ENCODE peak calls at places on chromosomes 5 and 9, in six cellular contexts. One of them, this sample, is unnamed.

GRCh38 chr9:7185612-7186011 is 427.8 kb downstream of the KDM4C start:
- DNase-seq in lower lobe of right lung: no peak
- DNase-seq in MM.1S: no peak
- DNase-seq in small intestine: no peak
- DNase-seq in right lobe of liver: no peak
- DNase-seq in neural progenitor cell: peak; percentile 23
- DNase-seq in this sample: no peak

GRCh38 chr5:151571270-151572173 is 19.6 kb downstream of the FAT2 start:
- DNase-seq in lower lobe of right lung: no peak
- DNase-seq in MM.1S: no peak
- DNase-seq in small intestine: no peak
- DNase-seq in right lobe of liver: no peak
- DNase-seq in neural progenitor cell: no peak
- DNase-seq in this sample: no peak

GRCh38 chr5:150295741-150296486 is 6.3 kb upstream of the CAMK2A start:
- DNase-seq in lower lobe of right lung: no peak
- DNase-seq in MM.1S: no peak
- DNase-seq in small intestine: no peak
- DNase-seq in right lobe of liver: no peak
- DNase-seq in neural progenitor cell: no peak
- DNase-seq in this sample: no peak

GRCh38 chr9:79221084-79221483 is 350.7 kb upstream of the TLE4 start:
- DNase-seq in lower lobe of right lung: no peak
- DNase-seq in MM.1S: no peak
- DNase-seq in small intestine: no peak
- DNase-seq in right lobe of liver: no peak
- DNase-seq in neural progenitor cell: no peak
- DNase-seq in this sample: no peak

GRCh38 chr9:135476561-135476960 is 3.0 kb upstream of the PPP1R26 start:
- DNase-seq in lower lobe of right lung: no peak
- DNase-seq in MM.1S: no peak
- DNase-seq in small intestine: no peak
- DNase-seq in right lobe of liver: no peak
- DNase-seq in neural progenitor cell: no peak
- DNase-seq in this sample: no peak

GRCh38 chr9:136742640-136743391 is at the start of gene LCN10:
- DNase-seq in lower lobe of right lung: no peak
- DNase-seq in MM.1S: no peak
- DNase-seq in small intestine: no peak
- DNase-seq in right lobe of liver: no peak
- DNase-seq in neural progenitor cell: peak; percentile 79
- DNase-seq in this sample: peak; percentile 83

GRCh38 chr5:90410178-90410762 is 714 bp upstream of the CETN3 start:
- DNase-seq in lower lobe of right lung: no peak
- DNase-seq in MM.1S: peak; percentile 24
- DNase-seq in small intestine: no peak
- DNase-seq in right lobe of liver: no peak
- DNase-seq in neural progenitor cell: no peak
- DNase-seq in this sample: no peak

GRCh38 chr5:116280149-116280803 is 195.5 kb downstream of the COMMD10 start:
- DNase-seq in lower lobe of right lung: no peak
- DNase-seq in MM.1S: no peak
- DNase-seq in small intestine: peak; percentile 5
- DNase-seq in right lobe of liver: peak; percentile 60
- DNase-seq in neural progenitor cell: no peak
- DNase-seq in this sample: no peak

GRCh38 chr5:72452515-72453259 is 54.5 kb downstream of the ZNF366 start:
- DNase-seq in lower lobe of right lung: no peak
- DNase-seq in MM.1S: no peak
- DNase-seq in small intestine: peak; percentile 80
- DNase-seq in right lobe of liver: peak; percentile 58
- DNase-seq in neural progenitor cell: no peak
- DNase-seq in this sample: peak; percentile 53

DNA sequence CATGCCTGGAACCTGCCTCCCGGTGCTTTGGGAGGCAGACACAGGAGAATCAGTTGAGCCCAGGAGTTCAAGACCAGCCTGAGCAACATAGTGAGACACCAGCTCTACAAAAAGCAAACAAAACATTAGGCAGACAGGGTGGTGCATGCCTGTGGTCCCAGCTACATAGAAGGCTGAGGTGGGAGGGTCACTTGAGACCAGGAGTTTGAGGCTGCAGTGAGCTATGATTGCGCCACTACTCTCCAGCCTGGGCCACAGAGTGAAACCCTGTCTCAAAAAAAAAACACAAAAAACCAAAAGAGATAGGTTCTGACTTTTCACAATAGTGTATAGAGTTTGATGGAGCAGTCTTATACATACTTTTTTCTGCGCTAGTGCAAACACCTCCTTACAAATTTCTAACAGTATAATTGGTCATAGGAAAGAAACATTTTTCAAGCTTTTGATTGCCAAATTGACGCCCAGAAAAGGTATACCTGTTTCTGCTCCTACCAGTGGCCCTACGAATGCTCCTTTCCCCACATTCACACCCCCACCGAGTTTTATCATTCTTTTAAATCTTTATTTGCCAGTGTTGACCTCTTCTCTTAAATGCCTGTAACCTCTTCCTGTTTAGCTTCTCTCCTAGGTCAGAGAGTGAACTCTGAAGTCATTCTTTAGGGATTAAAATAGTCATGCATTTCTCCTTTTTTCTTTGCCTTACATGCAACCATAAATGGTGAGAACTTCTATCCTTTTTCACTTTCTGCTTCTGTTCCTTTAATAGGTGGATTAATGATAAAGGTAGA is 7.5 kb downstream of the DOCK8 start:
- DNase-seq in lower lobe of right lung: no peak
- DNase-seq in MM.1S: no peak
- DNase-seq in small intestine: no peak
- DNase-seq in right lobe of liver: no peak
- DNase-seq in neural progenitor cell: no peak
- DNase-seq in this sample: no peak
- H3K4me3 ChIP-seq in lower lobe of right lung: no peak overlapping the region
- H3K4me3 ChIP-seq in MM.1S: no peak overlapping the region
- H3K4me3 ChIP-seq in small intestine: no peak overlapping the region
- H3K4me3 ChIP-seq in right lobe of liver: no peak overlapping the region
- H3K4me3 ChIP-seq in neural progenitor cell: no peak overlapping the region
- H3K4me3 ChIP-seq in this sample: no peak overlapping the region

GRCh38 chr5:135122797-135123196 is 88.8 kb upstream of the PITX1 start:
- DNase-seq in lower lobe of right lung: no peak
- DNase-seq in MM.1S: no peak
- DNase-seq in small intestine: no peak
- DNase-seq in right lobe of liver: no peak
- DNase-seq in neural progenitor cell: no peak
- DNase-seq in this sample: no peak

GRCh38 chr5:135127604-135128240 is 93.7 kb upstream of the PITX1 start:
- DNase-seq in lower lobe of right lung: no peak
- DNase-seq in MM.1S: no peak
- DNase-seq in small intestine: no peak
- DNase-seq in right lobe of liver: no peak
- DNase-seq in neural progenitor cell: no peak
- DNase-seq in this sample: no peak

GRCh38 chr5:135126688-135127603 is 92.9 kb upstream of the PITX1 start:
- DNase-seq in lower lobe of right lung: no peak
- DNase-seq in MM.1S: no peak
- DNase-seq in small intestine: peak; percentile 51
- DNase-seq in right lobe of liver: no peak
- DNase-seq in neural progenitor cell: no peak
- DNase-seq in this sample: peak; percentile 31

GRCh38 chr5:135120951-135121350 is 86.9 kb upstream of the PITX1 start:
- DNase-seq in lower lobe of right lung: no peak
- DNase-seq in MM.1S: no peak
- DNase-seq in small intestine: no peak
- DNase-seq in right lobe of liver: no peak
- DNase-seq in neural progenitor cell: peak; percentile 67
- DNase-seq in this sample: no peak

DNA sequence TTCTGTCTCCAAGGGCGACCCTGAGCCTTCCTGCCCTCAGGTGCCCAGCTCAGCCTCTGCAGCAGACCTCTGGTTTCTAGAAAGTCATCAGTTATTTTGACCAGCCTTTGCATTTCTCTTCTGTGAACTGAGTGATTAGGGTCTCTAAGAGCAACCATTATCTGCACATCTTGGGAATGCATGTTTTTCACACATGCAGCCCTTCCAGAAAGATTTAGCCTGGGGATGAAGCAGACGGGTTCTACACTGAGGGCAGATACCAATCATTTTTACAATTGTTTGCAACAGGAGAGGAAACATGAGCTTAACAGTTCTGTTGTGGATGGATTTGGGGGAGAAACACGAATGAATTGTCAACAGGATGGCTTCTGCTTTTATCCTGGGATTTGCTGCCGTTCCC is 90.1 kb upstream of the PITX1 start:
- DNase-seq in lower lobe of right lung: no peak
- DNase-seq in MM.1S: no peak
- DNase-seq in small intestine: no peak
- DNase-seq in right lobe of liver: no peak
- DNase-seq in neural progenitor cell: no peak
- DNase-seq in this sample: no peak
- H3K27ac ChIP-seq in lower lobe of right lung: no peak overlapping the region
- H3K27ac ChIP-seq in MM.1S: no peak overlapping the region
- H3K27ac ChIP-seq in small intestine: no peak overlapping the region
- H3K27ac ChIP-seq in right lobe of liver: no peak overlapping the region
- H3K27ac ChIP-seq in neural progenitor cell: no peak overlapping the region
- H3K27ac ChIP-seq in this sample: no peak overlapping the region

GRCh38 chr5:159610966-159611579 is 280.8 kb upstream of the IL12B start:
- DNase-seq in lower lobe of right lung: no peak
- DNase-seq in MM.1S: no peak
- DNase-seq in small intestine: no peak
- DNase-seq in right lobe of liver: no peak
- DNase-seq in neural progenitor cell: no peak
- DNase-seq in this sample: no peak

GRCh38 chr5:159602434-159602833 is 272.1 kb upstream of the IL12B start:
- DNase-seq in lower lobe of right lung: no peak
- DNase-seq in MM.1S: no peak
- DNase-seq in small intestine: no peak
- DNase-seq in right lobe of liver: no peak
- DNase-seq in neural progenitor cell: no peak
- DNase-seq in this sample: no peak

GRCh38 chr5:159601216-159601615 is 270.9 kb upstream of the IL12B start:
- DNase-seq in lower lobe of right lung: no peak
- DNase-seq in MM.1S: no peak
- DNase-seq in small intestine: peak; percentile 3
- DNase-seq in right lobe of liver: no peak
- DNase-seq in neural progenitor cell: no peak
- DNase-seq in this sample: no peak

GRCh38 chr5:159609359-159609758 is 279.1 kb upstream of the IL12B start:
- DNase-seq in lower lobe of right lung: no peak
- DNase-seq in MM.1S: no peak
- DNase-seq in small intestine: no peak
- DNase-seq in right lobe of liver: no peak
- DNase-seq in neural progenitor cell: no peak
- DNase-seq in this sample: no peak

DNA sequence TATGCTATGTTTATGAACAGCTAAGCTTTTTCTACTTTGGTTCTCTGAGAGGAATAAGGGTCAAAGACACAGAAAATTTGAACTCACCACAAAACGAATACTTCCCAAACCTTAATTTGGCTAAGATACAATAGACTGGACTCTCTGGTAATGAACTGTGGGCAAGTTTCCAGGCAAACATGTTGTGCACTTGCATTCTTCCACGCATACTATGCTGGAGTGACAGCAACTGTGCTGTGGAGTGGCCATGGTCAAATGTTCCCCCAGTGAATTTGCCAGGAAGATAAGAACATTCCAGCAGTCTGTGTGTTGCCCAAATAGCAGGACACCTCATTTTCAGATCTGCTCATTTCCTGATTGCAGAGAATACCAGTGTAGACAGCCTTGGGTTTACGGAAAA is 275.3 kb upstream of the IL12B start:
- DNase-seq in lower lobe of right lung: no peak
- DNase-seq in MM.1S: no peak
- DNase-seq in small intestine: peak; percentile 0
- DNase-seq in right lobe of liver: no peak
- DNase-seq in neural progenitor cell: no peak
- DNase-seq in this sample: peak; percentile 21
- H3K4me3 ChIP-seq in lower lobe of right lung: no peak overlapping the region
- H3K4me3 ChIP-seq in MM.1S: no peak overlapping the region
- H3K4me3 ChIP-seq in small intestine: no peak overlapping the region
- H3K4me3 ChIP-seq in right lobe of liver: no peak overlapping the region
- H3K4me3 ChIP-seq in neural progenitor cell: no peak overlapping the region
- H3K4me3 ChIP-seq in this sample: no peak overlapping the region

DNA sequence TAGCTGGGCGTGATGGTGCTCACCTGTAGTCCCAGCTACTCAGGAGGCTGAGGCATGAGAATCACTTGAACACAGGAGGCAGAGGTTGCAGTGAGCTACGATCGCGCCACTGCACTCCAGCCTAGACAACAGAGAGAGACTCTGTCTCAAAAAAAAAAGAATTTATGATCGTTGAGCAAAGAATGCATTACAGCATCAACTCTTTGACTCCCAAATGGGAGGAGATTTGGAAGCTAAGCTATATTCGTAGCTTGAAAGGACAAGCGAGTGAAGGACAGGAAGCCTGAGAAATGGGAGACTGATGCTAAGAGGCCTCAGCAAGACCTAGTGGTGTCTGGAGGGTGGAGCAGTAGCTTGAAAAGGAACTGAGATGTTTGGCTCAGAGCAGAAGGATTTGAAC is 10.3 kb upstream of the CCIN start:
- DNase-seq in lower lobe of right lung: no peak
- DNase-seq in MM.1S: no peak
- DNase-seq in small intestine: no peak
- DNase-seq in right lobe of liver: no peak
- DNase-seq in neural progenitor cell: no peak
- DNase-seq in this sample: no peak
- H3K27ac ChIP-seq in lower lobe of right lung: peak overlapping the region; percentile 65
- H3K27ac ChIP-seq in MM.1S: no peak overlapping the region
- H3K27ac ChIP-seq in small intestine: no peak overlapping the region
- H3K27ac ChIP-seq in right lobe of liver: no peak overlapping the region
- H3K27ac ChIP-seq in neural progenitor cell: no peak overlapping the region
- H3K27ac ChIP-seq in this sample: peak overlapping the region; percentile 46

This sample was measured in upper lobe of left lung.